ENCODE peak calls at places on chromosomes 5 and 9, in eight cellular contexts. E is T-helper 1 cell; R is left kidney; D is amniotic epithelial cell; I is A549; G is mucosa of descending colon; M is GM12891; O is stimulated activated CD4-positive, alpha-beta T cell treated with anti-CD3 and anti-CD28 coated beads, TNF-alpha, amount 100 ng/mL, for 4 hours. W is an unnamed sample.

GRCh38 chr5:159639590-159639989 is 276.7 kb upstream of the ADRA1B start:
- DNase-seq in E (no peak), R (no peak), D (no peak), I (no peak), G (no peak), M (no peak), O (no peak), W (no peak)

GRCh38 chr5:71483355-71483754 is 27.9 kb downstream of the BDP1 start:
- DNase-seq in E (no peak), R (no peak), D (peak), I (peak), G (no peak), M (no peak), O (no peak), W (no peak)

GRCh38 chr5:149317281-149318048 is 27.8 kb upstream of the GRPEL2 start:
- DNase-seq in E (peak), R (peak), D (peak), I (peak), G (no peak), M (peak), O (no peak), W (peak)

GRCh38 chr5:122151640-122152039 is 22.3 kb downstream of the ZNF474 start:
- DNase-seq in E (no peak), R (no peak), D (peak), I (peak), G (no peak), M (no peak), O (no peak), W (no peak)

GRCh38 chr9:87622098-87622497 is 103.8 kb upstream of the CTSL start:
- DNase-seq in E (no peak), R (no peak), D (no peak), I (no peak), G (no peak), M (no peak), O (no peak), W (no peak)

GRCh38 chr5:112957970-112958773 is 18.4 kb upstream of the DCP2 start:
- DNase-seq in E (peak), R (no peak), D (peak), I (peak), G (peak), M (no peak), O (no peak), W (no peak)

GRCh38 chr9:97908736-97909135 is 13.6 kb downstream of the TRMO start:
- DNase-seq in E (no peak), R (no peak), D (no peak), I (no peak), G (no peak), M (no peak), O (no peak), W (no peak)

GRCh38 chr5:11383506-11384095 is 520.6 kb downstream of the CTNND2 start:
- DNase-seq in E (no peak), R (no peak), D (no peak), I (no peak), G (no peak), M (no peak), O (no peak), W (no peak)

GRCh38 chr5:81971086-81971693 is 633 bp upstream of the ATG10 start:
- DNase-seq in E (peak), R (peak), D (peak), I (peak), G (no peak), M (no peak), O (no peak), W (no peak)

GRCh38 chr5:132439521-132440206 is 50.9 kb downstream of the IRF1 start:
- DNase-seq in E (no peak), R (no peak), D (peak), I (no peak), G (no peak), M (no peak), O (no peak), W (no peak)

GRCh38 chr9:93944011-93944410 is 11.1 kb downstream of the BARX1 start:
- DNase-seq in E (no peak), R (peak), D (no peak), I (no peak), G (no peak), M (no peak), O (no peak), W (no peak)

GRCh38 chr5:60810438-60811085 is 33.5 kb downstream of the ELOVL7 start:
- DNase-seq in E (no peak), R (no peak), D (no peak), I (peak), G (no peak), M (no peak), O (no peak), W (no peak)

GRCh38 chr5:36060516-36060885 is 6.2 kb downstream of the UGT3A2 start:
- DNase-seq in E (no peak), R (no peak), D (no peak), I (peak), G (no peak), M (no peak), O (no peak), W (no peak)

GRCh38 chr5:179766021-179766725 is 27.6 kb upstream of the LTC4S start:
- DNase-seq in E (no peak), R (no peak), D (peak), I (no peak), G (no peak), M (no peak), O (no peak), W (no peak)

GRCh38 chr5:80055491-80056170 is 20.5 kb downstream of the THBS4 start:
- DNase-seq in E (no peak), R (peak), D (no peak), I (no peak), G (no peak), M (no peak), O (no peak), W (no peak)

GRCh38 chr5:96714450-96714849 is 52.3 kb downstream of the CAST start:
- DNase-seq in E (no peak), R (no peak), D (no peak), I (no peak), G (no peak), M (no peak), O (no peak), W (no peak)

GRCh38 chr5:132464155-132464939 is 26.2 kb downstream of the IRF1 start:
- DNase-seq in E (peak), R (peak), D (no peak), I (no peak), G (no peak), M (no peak), O (no peak), W (no peak)

GRCh38 chr5:114434396-114435219 is 72.7 kb downstream of the KCNN2 start:
- DNase-seq in E (no peak), R (no peak), D (peak), I (no peak), G (no peak), M (no peak), O (no peak), W (no peak)

GRCh38 chr9:133956520-133957076 is 35.5 kb downstream of the VAV2 start:
- DNase-seq in E (no peak), R (peak), D (peak), I (no peak), G (peak), M (no peak), O (no peak), W (no peak)

GRCh38 chr5:32193591-32193990 is 19.5 kb upstream of the GOLPH3 start:
- DNase-seq in E (no peak), R (peak), D (peak), I (peak), G (peak), M (no peak), O (no peak), W (no peak)

GRCh38 chr9:38154501-38155421 is 85.7 kb upstream of the SHB start:
- DNase-seq in E (no peak), R (peak), D (no peak), I (no peak), G (no peak), M (no peak), O (no peak), W (no peak)

GRCh38 chr5:167578977-167579700 is 712.3 kb upstream of the WWC1 start:
- DNase-seq in E (no peak), R (no peak), D (peak), I (no peak), G (no peak), M (no peak), O (no peak), W (no peak)

GRCh38 chr5:99607124-99607523 is 678.3 kb upstream of the CHD1 start:
- DNase-seq in E (no peak), R (no peak), D (no peak), I (no peak), G (no peak), M (no peak), O (no peak), W (no peak)

W was measured in GM12892.